ENCODE peak calls at places on chromosomes 2 and 18, in eight cellular contexts. S is AML-193, Y is body of pancreas, T is uterus, W is aorta, E is NCI-H1092 treated with DMSO at 0.1 percent for 48 hours, O is GM04503, Z is GF-D8. F is an unnamed sample.

GRCh38 chr18:34222396-34223163 is 2.1 kb downstream of the NOL4 start:
- DNase-seq in E (peak), S (no peak), T (no peak), Y (no peak), O (no peak), Z (no peak), W (peak), F (no peak)

GRCh38 chr18:28359177-28359576 is 182.2 kb upstream of the CDH2 start:
- DNase-seq in Z (no peak), E (no peak), Y (no peak), S (no peak), T (no peak), O (no peak), W (no peak), F (no peak)

GRCh38 chr18:55351980-55352714 is 235.8 kb downstream of the TCF4 start:
- DNase-seq in S (no peak), Y (no peak), E (no peak), Z (no peak), T (no peak), W (no peak), O (no peak), F (no peak)

GRCh38 chr18:76405761-76406356 is 89.2 kb downstream of the ZNF516 start:
- DNase-seq in T (no peak), Z (no peak), E (peak), W (peak), O (no peak), Y (peak), S (peak), F (no peak)

GRCh38 chr2:24214880-24215279 is 40.0 kb downstream of the FAM228A start:
- DNase-seq in Z (no peak), E (no peak), Y (no peak), W (no peak), T (no peak), O (no peak), S (no peak), F (no peak)

GRCh38 chr2:240138275-240138984 is 2.0 kb downstream of the OTOS start:
- DNase-seq in W (peak), O (no peak), S (no peak), Y (no peak), T (peak), Z (no peak), E (no peak), F (no peak)

GRCh38 chr2:27854224-27854623 is 36.0 kb downstream of the RBKS start:
- DNase-seq in Z (no peak), O (no peak), E (no peak), W (no peak), Y (peak), T (no peak), S (no peak), F (no peak)

GRCh38 chr2:66930499-66931165 is 466.5 kb upstream of the ETAA1 start:
- DNase-seq in E (no peak), S (no peak), Y (no peak), O (no peak), T (no peak), W (no peak), Z (no peak), F (no peak)

GRCh38 chr2:39525636-39526412 is 88.7 kb upstream of the MAP4K3 start:
- DNase-seq in S (no peak), Z (no peak), W (no peak), T (no peak), Y (no peak), O (no peak), E (no peak), F (no peak)

GRCh38 chr2:200864206-200864976 is at the start of gene CLK1:
- DNase-seq in W (peak), O (no peak), Z (peak), T (peak), Y (peak), S (peak), E (peak), F (peak)

GRCh38 chr2:106566050-106566449 is 78.9 kb downstream of the CD8B2 start:
- DNase-seq in S (no peak), Z (no peak), T (peak), E (no peak), O (no peak), Y (no peak), W (peak), F (no peak)

GRCh38 chr2:112706170-112706664 is 14.6 kb upstream of the NT5DC4 start:
- DNase-seq in E (no peak), Z (peak), Y (no peak), O (no peak), W (peak), S (peak), T (no peak), F (peak)

GRCh38 chr18:52312321-52312720 is 27.7 kb upstream of the DCC start:
- DNase-seq in Y (no peak), W (no peak), Z (no peak), T (no peak), E (peak), S (no peak), O (no peak), F (no peak)

GRCh38 chr2:95353613-95354468 is 48.7 kb upstream of the FAHD2A start:
- DNase-seq in O (no peak), S (peak), E (no peak), Y (no peak), T (no peak), Z (no peak), W (peak), F (no peak)

GRCh38 chr18:59606193-59607175 is 90.7 kb downstream of the CCBE1 start:
- DNase-seq in Y (no peak), E (no peak), W (no peak), T (no peak), Z (no peak), S (no peak), O (peak), F (no peak)

GRCh38 chr18:39481281-39481680 is 1915.7 kb upstream of the CELF4 start:
- DNase-seq in O (no peak), Y (no peak), S (no peak), W (no peak), E (no peak), T (no peak), Z (no peak), F (no peak)

GRCh38 chr2:98936133-98936916 is at the start of gene CRACDL:
- DNase-seq in Y (peak), Z (no peak), O (no peak), W (no peak), E (peak), S (no peak), T (no peak), F (no peak)

GRCh38 chr2:55163895-55164509 is 68.1 kb downstream of the CLHC1 start:
- DNase-seq in S (no peak), W (no peak), Y (peak), E (peak), Z (no peak), O (no peak), T (no peak), F (no peak)

GRCh38 chr18:27184115-27185024 is 738 bp downstream of the CHST9 start:
- DNase-seq in S (no peak), T (no peak), O (no peak), W (no peak), Y (no peak), Z (no peak), E (no peak), F (no peak)

GRCh38 chr2:69017876-69018275 is 4.9 kb downstream of the ANTXR1 start:
- DNase-seq in Z (no peak), S (no peak), Y (no peak), O (no peak), W (no peak), T (no peak), E (no peak), F (no peak)

GRCh38 chr18:29501952-29502351 is 1325.0 kb upstream of the CDH2 start:
- DNase-seq in W (no peak), Y (no peak), Z (no peak), O (peak), S (no peak), T (no peak), E (no peak), F (no peak)

GRCh38 chr2:26299488-26300092 is 46.4 kb upstream of the SELENOI start:
- DNase-seq in S (peak), Z (peak), W (no peak), T (peak), O (peak), Y (peak), E (no peak), F (no peak)

GRCh38 chr2:25368650-25369049 is 26.9 kb upstream of the DNMT3A start:
- DNase-seq in T (no peak), O (no peak), S (no peak), Z (no peak), Y (no peak), E (no peak), W (peak), F (no peak)

GRCh38 chr2:218017211-218018053 is 14.6 kb upstream of the TNS1 start:
- DNase-seq in E (no peak), Y (peak), Z (no peak), S (no peak), T (no peak), W (peak), O (no peak), F (no peak)

GRCh38 chr2:176999331-176999730 is 213.3 kb upstream of the HNRNPA3 start:
- DNase-seq in E (no peak), Y (no peak), Z (peak), O (no peak), T (no peak), W (no peak), S (no peak), F (no peak)

GRCh38 chr2:240932724-240933047 is 26.6 kb downstream of the CROCC2 start:
- DNase-seq in W (peak), T (no peak), O (no peak), S (no peak), Z (no peak), Y (no peak), E (no peak), F (no peak)

GRCh38 chr2:169664600-169664977 is 29.6 kb downstream of the CFAP210 start:
- DNase-seq in T (no peak), O (peak), W (no peak), Y (no peak), E (no peak), Z (no peak), S (no peak), F (no peak)

GRCh38 chr2:227653419-227653818 is 13.2 kb upstream of the SCYGR5 start:
- DNase-seq in T (no peak), Z (no peak), O (peak), W (no peak), S (no peak), Y (no peak), E (no peak), F (no peak)

GRCh38 chr2:109049022-109049421 is 60.0 kb upstream of the EDAR start:
- DNase-seq in T (no peak), S (no peak), Z (no peak), W (no peak), E (no peak), O (no peak), Y (no peak), F (no peak)

GRCh38 chr2:180370476-180371205 is 363.5 kb upstream of the CWC22 start:
- DNase-seq in W (no peak), S (no peak), T (no peak), Z (no peak), O (no peak), E (no peak), Y (no peak), F (no peak)

GRCh38 chr2:219209818-219210571 is 3.4 kb downstream of the ZFAND2B start:
- DNase-seq in E (no peak), Y (no peak), W (no peak), Z (peak), O (no peak), T (no peak), S (no peak), F (no peak)

GRCh38 chr2:30373881-30374302 is 73.2 kb upstream of the LCLAT1 start:
- DNase-seq in Y (no peak), W (no peak), O (peak), E (no peak), S (no peak), Z (no peak), T (no peak), F (no peak)

GRCh38 chr2:98458207-98458606 is 13.5 kb downstream of the INPP4A start:
- DNase-seq in S (no peak), T (no peak), Z (no peak), O (no peak), W (no peak), Y (no peak), E (no peak), F (no peak)

GRCh38 chr18:9735879-9736278 is 27.8 kb downstream of the RAB31 start:
- DNase-seq in T (no peak), E (no peak), S (no peak), Z (no peak), O (no peak), W (no peak), Y (no peak), F (no peak)

GRCh38 chr2:143150287-143150686 is 21.1 kb downstream of the ARHGAP15 start:
- DNase-seq in S (peak), Y (no peak), E (no peak), T (no peak), O (no peak), Z (peak), W (no peak), F (no peak)

GRCh38 chr2:11945139-11946126 is 199.0 kb downstream of the LPIN1 start:
- DNase-seq in S (peak), Y (no peak), T (no peak), O (no peak), W (no peak), Z (no peak), E (no peak), F (no peak)